ENCODE peak calls at places on chromosomes 6 and 20, in nine cellular contexts. W, U, O, A, F, H, Z, K and E are unnamed samples.

GRCh38 chr6:81241126-81241525 is 511.4 kb downstream of the TENT5A start:
- DNase-seq in W (no peak), U (no peak), O (no peak), A (no peak), F (no peak), H (no peak), Z (no peak), K (no peak), E (no peak)

GRCh38 chr20:24781061-24781980 is 167.7 kb upstream of the CST7 start:
- DNase-seq in W (no peak), U (peak; percentile 4), O (no peak), A (peak; percentile 68), F (peak; percentile 43), H (no peak), Z (no peak), K (no peak), E (peak; percentile 23)

GRCh38 chr6:168041928-168042327 is 37.1 kb downstream of the FRMD1 start:
- DNase-seq in W (no peak), U (no peak), O (no peak), A (no peak), F (no peak), H (no peak), Z (no peak), K (no peak), E (no peak)

GRCh38 chr6:7770111-7770510 is 44.2 kb downstream of the BMP6 start:
- DNase-seq in W (no peak), U (no peak), O (no peak), A (no peak), F (peak; percentile 9), H (no peak), Z (no peak), K (no peak), E (no peak)

GRCh38 chr6:140062042-140063041 is 687.9 kb upstream of the CITED2 start:
- DNase-seq in W (peak; percentile 97), U (peak; percentile 70), O (peak; percentile 27), A (no peak), F (peak; percentile 97), H (peak; percentile 25), Z (no peak), K (no peak), E (peak; percentile 51)

GRCh38 chr6:87905101-87905517 is 142.5 kb upstream of the SPACA1 start:
- DNase-seq in W (no peak), U (no peak), O (no peak), A (no peak), F (no peak), H (no peak), Z (no peak), K (no peak), E (no peak)

GRCh38 chr20:3452690-3453089 is 18.1 kb upstream of the ATRN start:
- DNase-seq in W (no peak), U (no peak), O (no peak), A (no peak), F (no peak), H (no peak), Z (no peak), K (no peak), E (no peak)

GRCh38 chr20:5000263-5001173 is 792 bp downstream of the SLC23A2 start:
- DNase-seq in W (no peak), U (peak; percentile 91), O (peak; percentile 39), A (peak; percentile 76), F (no peak), H (peak; percentile 25), Z (no peak), K (no peak), E (peak; percentile 50)

GRCh38 chr20:14925286-14925685 is 587.9 kb upstream of the FLRT3 start:
- DNase-seq in W (no peak), U (no peak), O (no peak), A (no peak), F (no peak), H (no peak), Z (no peak), K (no peak), E (no peak)

GRCh38 chr20:32040142-32040953 is 11.7 kb upstream of the HCK start:
- DNase-seq in W (no peak), U (peak; percentile 46), O (peak; percentile 30), A (no peak), F (no peak), H (no peak), Z (no peak), K (no peak), E (peak; percentile 21)

GRCh38 chr6:97102152-97102790 is 177.7 kb downstream of the KLHL32 start:
- DNase-seq in W (no peak), U (no peak), O (no peak), A (no peak), F (no peak), H (no peak), Z (no peak), K (no peak), E (no peak)

GRCh38 chr6:6696867-6697531 is 108.5 kb downstream of the LY86 start:
- DNase-seq in W (peak; percentile 49), U (peak; percentile 80), O (peak; percentile 86), A (peak; percentile 92), F (peak; percentile 78), H (no peak), Z (no peak), K (peak; percentile 63), E (peak; percentile 46)

GRCh38 chr20:21291026-21291425 is 12.1 kb upstream of the XRN2 start:
- DNase-seq in W (no peak), U (no peak), O (no peak), A (no peak), F (no peak), H (no peak), Z (no peak), K (no peak), E (no peak)

GRCh38 chr20:49672109-49672681 is 41.5 kb downstream of the B4GALT5 start:
- DNase-seq in W (no peak), U (no peak), O (no peak), A (no peak), F (no peak), H (no peak), Z (no peak), K (no peak), E (no peak)

GRCh38 chr20:49668181-49668877 is 45.3 kb downstream of the B4GALT5 start:
- DNase-seq in W (no peak), U (peak; percentile 47), O (peak; percentile 73), A (no peak), F (no peak), H (no peak), Z (peak; percentile 51), K (no peak), E (no peak)

GRCh38 chr20:49674383-49675352 is 39.0 kb downstream of the B4GALT5 start:
- DNase-seq in W (peak; percentile 91), U (no peak), O (peak; percentile 32), A (no peak), F (peak; percentile 57), H (no peak), Z (no peak), K (peak; percentile 90), E (no peak)

GRCh38 chr20:49669601-49670189 is 44.0 kb downstream of the B4GALT5 start:
- DNase-seq in W (no peak), U (no peak), O (no peak), A (no peak), F (no peak), H (no peak), Z (no peak), K (no peak), E (no peak)

GRCh38 chr20:49671429-49671828 is 42.2 kb downstream of the B4GALT5 start:
- DNase-seq in W (no peak), U (no peak), O (no peak), A (no peak), F (no peak), H (no peak), Z (no peak), K (no peak), E (no peak)
- H3K4me1 ChIP-seq in W (peaks cover 71% of the 10 kb centered on the region), U (peaks cover 55% of the 10 kb centered on the region), O (peaks cover 83% of the 10 kb centered on the region), A (peaks cover 15% of the 10 kb centered on the region), F (peaks cover 13% of the 10 kb centered on the region), H (peaks cover 88% of the 10 kb centered on the region), Z (peaks cover 22% of the 10 kb centered on the region), K (peaks cover 40% of the 10 kb centered on the region), E (peaks cover 80% of the 10 kb centered on the region)

DNA sequence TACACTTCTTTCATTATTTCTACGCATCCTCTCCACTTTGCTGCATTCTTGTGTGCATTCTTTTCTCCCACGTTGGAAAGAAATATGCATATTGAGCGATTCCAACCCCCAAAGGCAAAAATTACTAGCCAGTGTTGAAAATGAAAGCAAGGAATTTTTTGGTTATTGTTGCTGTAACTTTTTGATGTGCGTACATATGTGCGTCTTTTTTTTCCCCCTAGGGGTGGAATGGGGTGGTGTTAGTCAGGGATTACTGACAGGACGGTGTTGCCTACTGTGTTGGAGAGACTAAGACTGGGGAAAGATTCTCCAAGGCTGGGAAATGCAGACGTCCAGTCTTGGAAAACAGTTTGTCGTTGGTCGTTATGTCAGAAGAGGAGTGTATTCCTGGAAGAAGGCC is 44.2 kb upstream of the ESR1 start:
- DNase-seq in W (peak; percentile 38), U (peak; percentile 30), O (no peak), A (no peak), F (peak; percentile 57), H (no peak), Z (no peak), K (no peak), E (no peak)
- TF ChIP-seq CTCF in W (peak; percentile 64), U (peak; percentile 27), O (no peak), A (peak; percentile 67), F (peak; percentile 47), H (no peak), Z (no peak), K (peak; percentile 51), E (peak; percentile 24)

DNA sequence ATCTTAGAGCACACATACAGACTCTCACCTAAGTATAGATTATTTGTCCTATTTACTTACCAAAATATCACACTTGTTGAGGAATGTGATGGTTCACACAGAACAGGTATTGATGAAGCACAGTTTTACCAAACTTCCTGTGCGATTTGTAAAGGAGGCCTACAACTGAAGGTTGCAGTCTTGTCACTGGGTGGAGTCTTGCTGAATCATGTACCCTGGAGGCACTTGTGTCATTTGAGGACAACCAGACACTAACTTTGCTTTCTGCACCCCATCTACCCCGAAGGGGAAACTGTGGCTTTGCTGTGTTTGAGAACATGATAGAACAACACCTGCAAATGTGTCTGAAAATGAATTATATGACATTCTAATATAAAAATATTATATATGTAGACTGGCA is 32.4 kb upstream of the HINT3 start:
- DNase-seq in W (peak; percentile 89), U (no peak), O (no peak), A (no peak), F (no peak), H (no peak), Z (no peak), K (no peak), E (no peak)
- H3K4me1 ChIP-seq in W (peaks cover 61% of the 10 kb centered on the region), U (peaks cover 4% of the 10 kb centered on the region), O (peaks cover 50% of the 10 kb centered on the region), A (peaks cover 1% of the 10 kb centered on the region), F (no peaks in the 10 kb centered on the region), H (peaks cover 4% of the 10 kb centered on the region), Z (peaks cover 3% of the 10 kb centered on the region), K (peaks cover 15% of the 10 kb centered on the region), E (no peaks in the 10 kb centered on the region)

GRCh38 chr20:61864481-61864880 is 201.2 kb downstream of the TAF4 start:
- DNase-seq in W (no peak), U (no peak), O (no peak), A (no peak), F (no peak), H (no peak), Z (no peak), K (no peak), E (no peak)
- TF ChIP-seq CTCF in W (no peak), U (no peak), O (no peak), A (no peak), F (no peak), H (no peak), Z (no peak), K (no peak), E (no peak)